ENCODE peak calls at places on chromosomes 3 and 15, in ten cellular contexts. One of them, this sample, is unnamed.

GRCh38 chr3:6074952-6075351 is 786.0 kb upstream of the GRM7 start:
- DNase-seq in A172: no peak
- DNase-seq in psoas muscle: no peak
- DNase-seq in AG08395: no peak
- DNase-seq in NCI-H774: no peak
- DNase-seq in NCI-H1417: no peak
- DNase-seq in AML-193: no peak
- DNase-seq in SW 1271: no peak
- DNase-seq in putamen: no peak
- DNase-seq in A549: no peak
- DNase-seq in this sample: no peak

GRCh38 chr15:80568876-80569605 is 126.1 kb upstream of the ABHD17C start:
- DNase-seq in A172: no peak
- DNase-seq in psoas muscle: no peak
- DNase-seq in AG08395: no peak
- DNase-seq in NCI-H774: no peak
- DNase-seq in NCI-H1417: no peak
- DNase-seq in AML-193: no peak
- DNase-seq in SW 1271: no peak
- DNase-seq in putamen: no peak
- DNase-seq in A549: no peak
- DNase-seq in this sample: no peak

GRCh38 chr3:120204338-120204737 is 80.7 kb downstream of the GPR156 start:
- DNase-seq in A172: no peak
- DNase-seq in psoas muscle: no peak
- DNase-seq in AG08395: no peak
- DNase-seq in NCI-H774: no peak
- DNase-seq in NCI-H1417: no peak
- DNase-seq in AML-193: no peak
- DNase-seq in SW 1271: no peak
- DNase-seq in putamen: no peak
- DNase-seq in A549: no peak
- DNase-seq in this sample: no peak

GRCh38 chr3:134035836-134036235 is 6.1 kb upstream of the SLCO2A1 start:
- DNase-seq in A172: no peak
- DNase-seq in psoas muscle: no peak
- DNase-seq in AG08395: no peak
- DNase-seq in NCI-H774: no peak
- DNase-seq in NCI-H1417: no peak
- DNase-seq in AML-193: no peak
- DNase-seq in SW 1271: no peak
- DNase-seq in putamen: no peak
- DNase-seq in A549: no peak
- DNase-seq in this sample: no peak

GRCh38 chr3:41462103-41462691 is 262.9 kb downstream of the CTNNB1 start:
- DNase-seq in A172: no peak
- DNase-seq in psoas muscle: no peak
- DNase-seq in AG08395: no peak
- DNase-seq in NCI-H774: no peak
- DNase-seq in NCI-H1417: no peak
- DNase-seq in AML-193: no peak
- DNase-seq in SW 1271: no peak
- DNase-seq in putamen: no peak
- DNase-seq in A549: no peak
- DNase-seq in this sample: no peak

GRCh38 chr3:175386630-175387029 is 527.5 kb downstream of the NAALADL2 start:
- DNase-seq in A172: peak
- DNase-seq in psoas muscle: no peak
- DNase-seq in AG08395: peak
- DNase-seq in NCI-H774: no peak
- DNase-seq in NCI-H1417: no peak
- DNase-seq in AML-193: no peak
- DNase-seq in SW 1271: no peak
- DNase-seq in putamen: no peak
- DNase-seq in A549: peak
- DNase-seq in this sample: no peak

GRCh38 chr3:107993771-107994170 is 97.1 kb downstream of the CD47 start:
- DNase-seq in A172: peak
- DNase-seq in psoas muscle: no peak
- DNase-seq in AG08395: peak
- DNase-seq in NCI-H774: no peak
- DNase-seq in NCI-H1417: no peak
- DNase-seq in AML-193: no peak
- DNase-seq in SW 1271: no peak
- DNase-seq in putamen: no peak
- DNase-seq in A549: no peak
- DNase-seq in this sample: no peak

GRCh38 chr3:49654955-49655556 is 19.1 kb upstream of the APEH start:
- DNase-seq in A172: no peak
- DNase-seq in psoas muscle: peak
- DNase-seq in AG08395: no peak
- DNase-seq in NCI-H774: peak
- DNase-seq in NCI-H1417: peak
- DNase-seq in AML-193: no peak
- DNase-seq in SW 1271: no peak
- DNase-seq in putamen: no peak
- DNase-seq in A549: no peak
- DNase-seq in this sample: no peak

GRCh38 chr3:138863776-138864113 is 29.0 kb upstream of the PIK3CB start:
- DNase-seq in A172: no peak
- DNase-seq in psoas muscle: no peak
- DNase-seq in AG08395: no peak
- DNase-seq in NCI-H774: no peak
- DNase-seq in NCI-H1417: no peak
- DNase-seq in AML-193: no peak
- DNase-seq in SW 1271: no peak
- DNase-seq in putamen: no peak
- DNase-seq in A549: no peak
- DNase-seq in this sample: no peak

GRCh38 chr3:150760431-150761200 is 2.4 kb downstream of the SIAH2 start:
- DNase-seq in A172: no peak
- DNase-seq in psoas muscle: no peak
- DNase-seq in AG08395: no peak
- DNase-seq in NCI-H774: no peak
- DNase-seq in NCI-H1417: no peak
- DNase-seq in AML-193: peak
- DNase-seq in SW 1271: no peak
- DNase-seq in putamen: no peak
- DNase-seq in A549: no peak
- DNase-seq in this sample: no peak